ENCODE peak calls at places on chromosome X, in five cellular contexts. T is HFFc6, D is AG04450, L is tibial nerve, M is cardiac fibroblast. C is an unnamed sample.

GRCh38 chrX:14676431-14676830 is 147.1 kb downstream of the GLRA2 start:
- DNase-seq in L (no peak), D (no peak), M (no peak), T (peak), C (no peak)

GRCh38 chrX:128739539-128739938 is 687.3 kb upstream of the ACTRT1 start:
- DNase-seq in L (no peak), M (no peak), D (no peak), T (no peak), C (no peak)

GRCh38 chrX:68833448-68833805 is 4.6 kb downstream of the EFNB1 start:
- DNase-seq in D (no peak), M (no peak), T (no peak), L (no peak), C (no peak)

GRCh38 chrX:118780915-118781314 is 42.7 kb upstream of the ZCCHC12 start:
- DNase-seq in L (no peak), T (no peak), M (peak), D (no peak), C (no peak)

GRCh38 chrX:103585421-103586313 is at the start of gene TCEAL4:
- DNase-seq in T (no peak), D (no peak), L (peak), M (peak), C (peak)

GRCh38 chrX:39841604-39842003 is 256.2 kb downstream of the BCOR start:
- DNase-seq in D (no peak), T (no peak), L (no peak), M (no peak), C (no peak)

GRCh38 chrX:103573205-103573604 is 12.1 kb upstream of the TCEAL4 start:
- DNase-seq in T (no peak), M (no peak), L (no peak), D (no peak), C (no peak)

GRCh38 chrX:51779306-51779705 is 36.1 kb downstream of the GSPT2 start:
- DNase-seq in D (no peak), L (no peak), M (no peak), T (no peak), C (no peak)

GRCh38 chrX:77014655-77015377 is 432.4 kb upstream of the FGF16 start:
- DNase-seq in D (no peak), L (no peak), M (no peak), T (no peak), C (peak)

GRCh38 chrX:1450381-1451161 is 2.1 kb downstream of the ASMTL start:
- DNase-seq in T (no peak), D (no peak), M (no peak), L (no peak), C (no peak)

GRCh38 chrX:10450959-10451355 is 169.4 kb downstream of the MID1 start:
- DNase-seq in D (no peak), M (no peak), L (no peak), T (peak), C (no peak)

GRCh38 chrX:152637649-152638442 is at the start of gene GABRQ:
- DNase-seq in D (no peak), M (peak), T (no peak), L (no peak), C (peak)

GRCh38 chrX:71927040-71927439 is 16.4 kb downstream of the NHSL2 start:
- DNase-seq in D (no peak), M (no peak), T (no peak), L (no peak), C (no peak)

GRCh38 chrX:2696698-2697215 is 5.7 kb downstream of the CD99 start:
- DNase-seq in M (peak), L (no peak), T (peak), D (peak), C (no peak)

GRCh38 chrX:21989415-21989814 is 42.7 kb upstream of the PHEX start:
- DNase-seq in L (no peak), D (no peak), M (no peak), T (no peak), C (no peak)

GRCh38 chrX:38804481-38805293 is 3.4 kb downstream of the MID1IP1 start:
- DNase-seq in L (no peak), D (no peak), M (peak), T (peak), C (peak)

GRCh38 chrX:115894087-115894486 is 276.5 kb upstream of the AGTR2 start:
- DNase-seq in T (no peak), D (no peak), M (peak), L (no peak), C (no peak)

GRCh38 chrX:87895421-87895820 is 377.8 kb downstream of the KLHL4 start:
- DNase-seq in L (no peak), M (no peak), D (no peak), T (no peak), C (no peak)

GRCh38 chrX:111854778-111855490 is 21.0 kb upstream of the TRPC5OS start:
- DNase-seq in D (no peak), M (no peak), L (no peak), T (no peak), C (no peak)

GRCh38 chrX:19121466-19121865 is 802 bp downstream of the ADGRG2 start:
- DNase-seq in M (no peak), T (no peak), L (no peak), D (no peak), C (no peak)

GRCh38 chrX:19127649-19128168 is 5.4 kb upstream of the ADGRG2 start:
- DNase-seq in L (no peak), T (no peak), M (peak), D (no peak), C (no peak)

GRCh38 chrX:19122641-19123009 is 357 bp upstream of the ADGRG2 start:
- DNase-seq in T (no peak), M (no peak), D (no peak), L (no peak), C (no peak)

GRCh38 chrX:19121898-19122640 is at the start of gene ADGRG2:
- DNase-seq in M (peak), D (no peak), T (no peak), L (no peak), C (peak)
- TF ChIP-seq CTCF in M (no peak), D (peak), T (no peak), L (no peak), C (no peak)

GRCh38 chrX:24294619-24295018 is 19.2 kb downstream of the SUPT20HL2 start:
- DNase-seq in T (peak), D (no peak), M (peak), L (no peak), C (peak)
- TF ChIP-seq CTCF in T (peak), D (no peak), M (peak), L (no peak), C (no peak)

GRCh38 chrX:79413963-79414362 is 46.8 kb upstream of the ITM2A start:
- DNase-seq in M (no peak), T (no peak), L (no peak), D (no peak), C (no peak)

GRCh38 chrX:79408623-79409322 is 41.6 kb upstream of the ITM2A start:
- DNase-seq in T (no peak), L (no peak), D (no peak), M (no peak), C (no peak)

GRCh38 chrX:79409657-79410056 is 42.5 kb upstream of the ITM2A start:
- DNase-seq in L (no peak), T (no peak), D (no peak), M (no peak), C (no peak)

GRCh38 chrX:79415056-79415455 is 47.9 kb upstream of the ITM2A start:
- DNase-seq in T (no peak), L (no peak), D (no peak), M (no peak), C (no peak)

GRCh38 chrX:79413009-79413408 is 45.9 kb upstream of the ITM2A start:
- DNase-seq in L (no peak), T (no peak), M (peak), D (no peak), C (no peak)
- TF ChIP-seq CTCF in L (peak), T (peak), M (no peak), D (no peak), C (peak)

GRCh38 chrX:138298268-138298667 is 413.2 kb downstream of the FGF13 start:
- DNase-seq in D (no peak), L (no peak), M (no peak), T (no peak), C (no peak)
- TF ChIP-seq CTCF in D (no peak), L (no peak), M (no peak), T (no peak), C (no peak)

GRCh38 chrX:46572295-46572936 is 1.1 kb upstream of the CHST7 start:
- DNase-seq in L (no peak), T (no peak), M (no peak), D (no peak), C (no peak)
- TF ChIP-seq CTCF in L (no peak), T (no peak), M (no peak), D (no peak), C (no peak)

GRCh38 chrX:101799387-101799786 is 132.4 kb downstream of the ZMAT1 start:
- DNase-seq in D (peak), M (peak), L (peak), T (peak), C (peak)

GRCh38 chrX:101803451-101803850 is 128.4 kb downstream of the ZMAT1 start:
- DNase-seq in T (no peak), M (peak), L (no peak), D (no peak), C (no peak)
- TF ChIP-seq CTCF in T (peak), M (peak), L (peak), D (peak), C (peak)

DNA sequence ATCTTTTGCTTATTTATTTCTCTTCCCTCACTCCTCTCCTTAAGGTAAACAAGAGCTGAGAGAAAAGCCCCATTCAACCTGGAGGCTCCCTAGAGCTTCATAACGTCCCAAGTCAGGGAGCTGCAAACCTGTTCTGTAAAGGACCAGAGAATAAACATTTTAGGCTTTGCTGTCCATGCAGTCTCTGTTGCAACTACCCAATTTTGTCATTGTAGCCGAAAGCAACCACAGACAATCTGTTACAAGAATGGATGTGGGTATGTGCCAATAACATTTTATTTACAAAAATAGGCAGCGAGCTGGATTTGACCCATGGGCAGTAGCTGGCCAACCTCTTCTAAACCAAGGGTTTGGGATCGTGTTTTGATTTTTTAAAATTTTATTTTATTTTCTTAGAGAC is 71.3 kb upstream of the TBL1X start:
- DNase-seq in L (no peak), M (no peak), T (no peak), D (no peak), C (no peak)
- TF ChIP-seq CTCF in L (no peak), M (no peak), T (no peak), D (no peak), C (no peak)